ENCODE peak calls at places on chromosomes 1 and 21, in five cellular contexts. B, R, M, K and T are unnamed samples.

GRCh38 chr1:230801441-230801840 is 54.3 kb downstream of the CAPN9 start:
- DNase-seq in M (no peak), K (no peak), B (no peak), R (no peak), T (no peak)

GRCh38 chr1:216034506-216034905 is 388.7 kb downstream of the USH2A start:
- DNase-seq in K (no peak), R (no peak), M (no peak), B (no peak), T (no peak)

GRCh38 chr1:178682429-178682828 is 42.6 kb upstream of the RALGPS2 start:
- DNase-seq in M (no peak), R (no peak), K (peak), B (no peak), T (no peak)

GRCh38 chr1:204670152-204670927 is 15.2 kb downstream of the LRRN2 start:
- DNase-seq in M (no peak), K (no peak), R (no peak), B (no peak), T (peak)

GRCh38 chr1:74650561-74650960 is 23.0 kb downstream of the ERICH3 start:
- DNase-seq in M (no peak), B (no peak), R (no peak), K (no peak), T (no peak)

GRCh38 chr1:17032741-17033140 is 21.0 kb upstream of the ATP13A2 start:
- DNase-seq in R (no peak), B (no peak), M (no peak), K (no peak), T (no peak)

GRCh38 chr1:58262702-58263101 is 283.8 kb downstream of the OMA1 start:
- DNase-seq in K (no peak), R (no peak), M (no peak), B (no peak), T (no peak)

GRCh38 chr1:40107290-40107959 is 10.4 kb upstream of the PPT1 start:
- DNase-seq in K (no peak), B (no peak), M (no peak), R (peak), T (no peak)

GRCh38 chr1:183135336-183135735 is 50.7 kb upstream of the LAMC2 start:
- DNase-seq in R (no peak), M (no peak), K (no peak), B (no peak), T (no peak)

GRCh38 chr21:28336299-28336698 is 656.4 kb downstream of the LTN1 start:
- DNase-seq in B (peak), R (peak), M (no peak), K (peak), T (peak)

GRCh38 chr1:230600111-230601000 is 41.9 kb upstream of the COG2 start:
- DNase-seq in M (no peak), B (no peak), K (no peak), R (no peak), T (no peak)

GRCh38 chr21:31348188-31348587 is 4.1 kb upstream of the TIAM1 start:
- DNase-seq in M (no peak), K (no peak), R (no peak), B (no peak), T (no peak)

GRCh38 chr1:10575616-10576015 is 100.9 kb downstream of the PEX14 start:
- DNase-seq in M (no peak), B (no peak), R (no peak), K (no peak), T (peak)

GRCh38 chr1:51792864-51793263 is 85.7 kb downstream of the NRDC start:
- DNase-seq in R (no peak), M (no peak), K (no peak), B (no peak), T (peak)

GRCh38 chr21:28089599-28090421 is 902.9 kb downstream of the LTN1 start:
- DNase-seq in K (no peak), B (no peak), R (no peak), M (no peak), T (no peak)

GRCh38 chr1:155977607-155978324 is 581 bp downstream of the ARHGEF2 start:
- DNase-seq in R (peak), K (no peak), B (peak), M (peak), T (no peak)

GRCh38 chr1:202806845-202807366 is 1.3 kb downstream of the KDM5B start:
- DNase-seq in R (peak), M (peak), K (no peak), B (no peak), T (no peak)

GRCh38 chr1:202809597-202810159 is 1.1 kb upstream of the PCAT6 start:
- DNase-seq in K (no peak), R (no peak), M (no peak), B (no peak), T (no peak)

GRCh38 chr1:202810193-202810614 is 550 bp upstream of the PCAT6 start:
- DNase-seq in M (no peak), R (peak), B (no peak), K (no peak), T (no peak)

GRCh38 chr1:202807367-202807925 is 775 bp downstream of the KDM5B start:
- DNase-seq in R (peak), K (no peak), B (peak), M (peak), T (peak)

DNA sequence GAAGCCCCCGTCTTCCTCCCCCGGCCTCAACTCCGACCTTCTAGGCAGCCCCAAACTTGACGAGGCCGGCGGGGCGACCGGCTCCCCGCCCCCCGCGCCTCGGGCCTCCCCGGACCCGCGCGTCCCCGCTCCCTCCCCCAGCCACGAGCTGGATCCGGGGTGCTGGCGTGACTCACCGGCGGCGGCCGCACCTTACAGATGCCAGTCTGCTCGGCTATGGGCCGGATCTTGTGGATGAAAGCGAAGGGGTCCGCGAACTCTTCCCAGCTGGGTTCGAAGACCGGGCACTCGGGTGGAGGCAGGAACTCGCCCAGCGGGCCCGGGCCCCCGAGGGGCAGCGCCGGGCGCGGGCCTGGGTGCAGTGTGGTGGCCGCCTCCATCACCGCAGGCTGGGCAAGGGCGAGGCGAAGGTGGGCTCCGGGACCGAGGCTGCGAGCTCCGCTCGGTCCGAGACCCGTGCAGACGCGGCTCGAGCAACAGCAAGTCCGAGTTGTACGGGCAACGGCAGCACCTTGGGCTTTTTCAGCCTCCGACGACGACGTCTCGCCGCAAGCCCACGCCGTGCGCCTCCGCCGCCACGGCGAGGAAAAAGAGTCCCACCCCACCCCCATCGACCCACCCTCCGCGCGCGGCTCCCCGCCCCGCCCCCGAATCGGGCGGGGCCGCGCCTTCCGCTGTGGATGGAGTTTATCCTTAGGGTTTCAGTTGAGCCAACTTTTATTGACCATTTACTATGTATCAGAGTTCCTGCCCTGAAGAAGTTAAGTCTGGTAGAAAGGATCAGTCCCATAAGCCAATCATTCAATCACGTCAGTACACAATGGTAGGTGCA is at the start of gene KDM5B:
- DNase-seq in B (peak), M (peak), R (peak), K (peak), T (peak)
- TF ChIP-seq POLR2A in B (peak), M (peak), R (peak), K (peak), T (peak)

GRCh38 chr21:35048183-35048601 is 910 bp downstream of the RUNX1 start:
- DNase-seq in R (no peak), B (no peak), K (no peak), M (no peak), T (no peak)
- TF ChIP-seq POLR2A in R (no peak), B (no peak), K (no peak), M (no peak), T (no peak)

DNA sequence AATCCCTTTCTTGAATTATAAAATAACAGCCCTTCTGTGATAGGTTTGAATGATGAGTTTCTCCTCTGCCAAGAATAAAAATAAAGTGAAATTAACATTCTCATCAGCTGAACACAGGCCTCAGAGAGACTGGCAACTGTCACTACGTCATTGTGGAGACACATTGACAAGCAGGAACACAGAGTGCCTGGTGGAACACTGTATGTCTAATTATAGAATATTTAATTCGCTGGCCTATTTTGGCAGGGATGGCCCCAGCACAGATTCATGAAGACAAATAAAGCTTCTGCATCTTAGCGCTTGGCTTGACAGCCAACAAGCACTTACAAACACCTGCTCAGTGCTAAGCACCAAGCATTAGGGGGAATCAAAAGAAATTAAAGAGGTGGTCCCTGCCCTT is 52.0 kb upstream of the SMYD2 start:
- DNase-seq in K (no peak), M (no peak), B (no peak), R (no peak), T (no peak)
- TF ChIP-seq POLR2A in K (no peak), M (no peak), B (no peak), R (no peak), T (no peak)

GRCh38 chr1:231923461-231924132 is 297.0 kb downstream of the DISC1 start:
- DNase-seq in K (no peak), M (no peak), B (no peak), R (no peak), T (no peak)

GRCh38 chr1:231926340-231926739 is 299.8 kb downstream of the DISC1 start:
- DNase-seq in R (no peak), B (no peak), M (no peak), K (no peak), T (no peak)

GRCh38 chr1:231921951-231922350 is 295.4 kb downstream of the DISC1 start:
- DNase-seq in M (no peak), K (no peak), B (no peak), R (no peak), T (no peak)

GRCh38 chr1:231925864-231926263 is 299.3 kb downstream of the DISC1 start:
- DNase-seq in K (no peak), B (no peak), R (no peak), M (no peak), T (no peak)

GRCh38 chr1:231924183-231924582 is 297.6 kb downstream of the DISC1 start:
- DNase-seq in R (no peak), K (no peak), M (no peak), B (no peak), T (no peak)
- TF ChIP-seq POLR2A in R (no peak), K (no peak), M (no peak), B (no peak), T (no peak)